ENCODE peak calls at places on chromosome 10, in ten cellular contexts. G, C, Z, J, X, R, K, I, B and P are unnamed samples.

GRCh38 chr10:93437946-93438795 is 44.0 kb downstream of the MYOF start:
- DNase-seq in R (no peak), K (peak), G (no peak), Z (no peak), C (no peak), X (no peak), I (no peak), J (peak), B (no peak), P (peak)

GRCh38 chr10:18378766-18379165 is 238.5 kb downstream of the CACNB2 start:
- DNase-seq in I (no peak), K (no peak), B (no peak), C (no peak), Z (no peak), G (no peak), J (no peak), X (no peak), R (no peak), P (no peak)

GRCh38 chr10:44180321-44181154 is 204.4 kb downstream of the CXCL12 start:
- DNase-seq in I (no peak), G (no peak), C (no peak), K (peak), R (no peak), X (no peak), J (peak), B (no peak), Z (peak), P (peak)

GRCh38 chr10:66222462-66223046 is 703.3 kb upstream of the LRRTM3 start:
- DNase-seq in J (no peak), B (no peak), K (no peak), R (no peak), G (no peak), Z (no peak), I (no peak), C (no peak), X (no peak), P (no peak)

GRCh38 chr10:72426982-72427381 is 72.3 kb upstream of the DNAJB12 start:
- DNase-seq in J (no peak), R (peak), B (no peak), K (no peak), X (no peak), C (no peak), G (no peak), Z (no peak), I (no peak), P (no peak)

GRCh38 chr10:109450702-109451101 is 472.6 kb downstream of the XPNPEP1 start:
- DNase-seq in B (no peak), R (peak), X (no peak), I (no peak), K (no peak), G (no peak), C (no peak), Z (no peak), J (no peak), P (no peak)

GRCh38 chr10:27297848-27298524 is 57.4 kb upstream of the ACBD5 start:
- DNase-seq in R (no peak), Z (peak), C (no peak), J (no peak), K (peak), G (no peak), I (no peak), B (no peak), X (no peak), P (peak)

GRCh38 chr10:5354068-5354467 is 10.7 kb upstream of the UCN3 start:
- DNase-seq in X (no peak), I (no peak), R (no peak), K (no peak), C (no peak), Z (no peak), J (no peak), G (no peak), B (no peak), P (no peak)

GRCh38 chr10:128526793-128527375 is 400.7 kb upstream of the MKI67 start:
- DNase-seq in J (no peak), I (no peak), R (no peak), B (no peak), C (no peak), X (no peak), G (no peak), Z (no peak), K (no peak), P (peak)

GRCh38 chr10:24133839-24134238 is 75.1 kb upstream of the KIAA1217 start:
- DNase-seq in I (no peak), J (no peak), R (no peak), Z (no peak), K (no peak), X (no peak), B (no peak), G (no peak), C (no peak), P (no peak)

GRCh38 chr10:522350-522749 is 167.1 kb downstream of the DIP2C start:
- DNase-seq in X (no peak), I (peak), C (no peak), G (no peak), R (no peak), J (no peak), Z (no peak), B (no peak), K (no peak), P (no peak)

GRCh38 chr10:60944159-60944909 is at the start of gene RHOBTB1:
- DNase-seq in C (no peak), R (peak), Z (peak), K (peak), X (no peak), G (no peak), I (peak), J (peak), B (no peak), P (peak)

GRCh38 chr10:106557053-106557452 is 607.5 kb downstream of the SORCS1 start:
- DNase-seq in J (peak), C (no peak), X (no peak), R (no peak), G (no peak), B (no peak), Z (peak), K (no peak), I (no peak), P (peak)

GRCh38 chr10:98323221-98324164 is 55.5 kb upstream of the LOXL4 start:
- DNase-seq in X (no peak), G (peak), I (no peak), B (peak), J (peak), K (peak), Z (peak), R (no peak), C (no peak), P (peak)

GRCh38 chr10:1360011-1360580 is 303.9 kb downstream of the WDR37 start:
- DNase-seq in C (no peak), R (no peak), X (no peak), B (no peak), Z (no peak), J (no peak), K (no peak), G (no peak), I (no peak), P (no peak)

GRCh38 chr10:81680374-81680773 is 194.6 kb upstream of the NRG3 start:
- DNase-seq in Z (no peak), C (no peak), B (no peak), J (no peak), G (no peak), X (no peak), I (no peak), K (no peak), R (no peak), P (peak)

GRCh38 chr10:89521368-89521767 is 14.0 kb downstream of the SLC16A12 start:
- DNase-seq in R (no peak), J (peak), K (no peak), X (no peak), C (no peak), I (no peak), Z (no peak), B (no peak), G (no peak), P (no peak)

GRCh38 chr10:103991393-103992128 is 24.6 kb downstream of the SLK start:
- DNase-seq in R (no peak), K (peak), I (no peak), B (no peak), J (no peak), C (no peak), Z (peak), G (no peak), X (no peak), P (no peak)

GRCh38 chr10:63554666-63555065 is 33.5 kb downstream of the REEP3 start:
- DNase-seq in K (peak), J (peak), X (no peak), R (no peak), B (peak), G (peak), Z (peak), I (no peak), C (peak), P (peak)

GRCh38 chr10:1465421-1465902 is 271.9 kb downstream of the ADARB2 start:
- DNase-seq in R (no peak), I (no peak), K (peak), X (no peak), B (no peak), G (no peak), Z (no peak), J (no peak), C (no peak), P (no peak)

GRCh38 chr10:45000138-45000763 is 472 bp upstream of the ZNF22 start:
- DNase-seq in X (no peak), G (peak), K (no peak), J (peak), I (peak), R (no peak), Z (peak), B (no peak), C (no peak), P (no peak)

GRCh38 chr10:44437837-44438752 is 53.2 kb upstream of the CXCL12 start:
- DNase-seq in R (no peak), X (no peak), G (no peak), Z (no peak), K (no peak), J (no peak), B (no peak), C (no peak), I (peak), P (no peak)

GRCh38 chr10:9254353-9254752 is 1199.9 kb downstream of the GATA3 start:
- DNase-seq in B (no peak), C (no peak), G (no peak), K (peak), Z (no peak), R (no peak), I (no peak), J (peak), X (no peak), P (peak)

GRCh38 chr10:61329854-61330253 is 123.3 kb downstream of the TMEM26 start:
- DNase-seq in J (no peak), R (no peak), C (no peak), G (no peak), X (no peak), I (no peak), Z (no peak), B (no peak), K (no peak), P (no peak)

GRCh38 chr10:122738031-122738430 is 38.4 kb upstream of the C10orf120 start:
- DNase-seq in C (no peak), J (no peak), R (peak), I (no peak), K (no peak), X (no peak), G (no peak), B (no peak), Z (no peak), P (no peak)

GRCh38 chr10:70493660-70494234 is 15.2 kb downstream of the PALD1 start:
- DNase-seq in C (no peak), R (no peak), K (no peak), B (no peak), X (no peak), J (no peak), I (no peak), G (peak), Z (no peak), P (no peak)

GRCh38 chr10:108465871-108466641 is 1301.5 kb upstream of the SORCS1 start:
- DNase-seq in K (peak), G (no peak), J (no peak), X (no peak), B (no peak), I (peak), C (no peak), Z (no peak), R (peak), P (no peak)

GRCh38 chr10:59674211-59674836 is 35.3 kb downstream of the SLC16A9 start:
- DNase-seq in I (no peak), J (peak), C (no peak), Z (peak), B (no peak), G (no peak), X (no peak), R (no peak), K (peak), P (peak)

GRCh38 chr10:16904619-16905018 is 87.4 kb upstream of the RSU1 start:
- DNase-seq in J (peak), Z (no peak), I (no peak), X (no peak), K (no peak), B (no peak), R (no peak), G (peak), C (no peak), P (peak)